ENCODE peak calls at places on chromosomes 13 and 19, in six cellular contexts. I, M, B, N, E and D are unnamed samples.

GRCh38 chr19:56834564-56835375 is 5.8 kb downstream of the PEG3 start:
- DNase-seq in I (no peak), E (no peak), B (no peak), N (no peak), M (no peak), D (no peak)

GRCh38 chr19:50906217-50906616 is 5.0 kb downstream of the KLK4 start:
- DNase-seq in M (no peak), E (no peak), N (no peak), B (no peak), I (peak), D (no peak)

GRCh38 chr13:30463820-30464495 is 1.8 kb downstream of the HMGB1 start:
- DNase-seq in B (peak), E (peak), N (peak), M (peak), I (peak), D (peak)

GRCh38 chr19:49335784-49336481 is 727 bp downstream of the CD37 start:
- DNase-seq in N (no peak), B (no peak), M (no peak), E (no peak), I (no peak), D (no peak)

GRCh38 chr19:7832009-7832408 is 2.0 kb downstream of the EVI5L start:
- DNase-seq in I (no peak), B (no peak), E (no peak), N (no peak), M (no peak), D (no peak)

GRCh38 chr19:29260477-29261317 is 47.7 kb upstream of the UQCRFS1 start:
- DNase-seq in E (no peak), B (no peak), N (no peak), I (peak), M (peak), D (peak)

GRCh38 chr19:1000095-1000494 is at the start of gene GRIN3B:
- DNase-seq in I (peak), E (peak), N (peak), B (peak), M (no peak), D (no peak)

GRCh38 chr19:49475995-49476880 is 2.2 kb downstream of the FLT3LG start:
- DNase-seq in N (no peak), B (peak), I (peak), E (peak), M (no peak), D (peak)

GRCh38 chr13:113403255-113404104 is 39.5 kb upstream of the GRTP1 start:
- DNase-seq in B (no peak), E (no peak), M (no peak), N (no peak), I (no peak), D (no peak)

GRCh38 chr13:37107868-37108267 is 2.4 kb upstream of the CSNK1A1L start:
- DNase-seq in N (no peak), M (no peak), E (no peak), I (no peak), B (no peak), D (no peak)

GRCh38 chr19:2475018-2475701 is 767 bp upstream of the GADD45B start:
- DNase-seq in N (peak), B (peak), M (no peak), I (peak), E (peak), D (peak)

GRCh38 chr13:102769679-102770078 is 3.9 kb downstream of the TEX30 start:
- DNase-seq in M (no peak), B (no peak), N (no peak), E (no peak), I (no peak), D (no peak)

GRCh38 chr19:6501740-6502648 is at the start of gene TUBB4A:
- DNase-seq in E (no peak), I (peak), B (no peak), M (no peak), N (no peak), D (no peak)

GRCh38 chr19:5451494-5451893 is 3.7 kb upstream of the ZNRF4 start:
- DNase-seq in B (no peak), E (no peak), N (no peak), M (no peak), I (no peak), D (no peak)

GRCh38 chr19:54882758-54883157 is 8.7 kb downstream of the FCAR start:
- DNase-seq in E (no peak), M (no peak), N (no peak), B (no peak), I (no peak), D (no peak)

GRCh38 chr13:83286737-83287136 is 595.5 kb downstream of the SLITRK1 start:
- DNase-seq in N (peak), B (no peak), E (no peak), M (no peak), I (no peak), D (no peak)

GRCh38 chr13:48160879-48161278 is 66.0 kb upstream of the MED4 start:
- DNase-seq in B (no peak), N (no peak), I (no peak), E (no peak), M (no peak), D (no peak)

GRCh38 chr13:51768378-51768921 is 35.5 kb downstream of the DHRS12 start:
- DNase-seq in M (no peak), B (no peak), N (no peak), E (no peak), I (no peak), D (no peak)

GRCh38 chr13:79642596-79642995 is 161.6 kb downstream of the NDFIP2 start:
- DNase-seq in I (no peak), M (no peak), E (no peak), N (no peak), B (no peak), D (no peak)

GRCh38 chr13:35621989-35622388 is 145.5 kb upstream of the MAB21L1 start:
- DNase-seq in N (peak), M (no peak), I (no peak), B (no peak), E (no peak), D (no peak)

GRCh38 chr19:17605761-17606745 is 50.6 kb downstream of the COLGALT1 start:
- DNase-seq in M (peak), B (peak), I (peak), N (no peak), E (peak), D (peak)